ENCODE peak calls at places on chromosomes 3 and 15, in four cellular contexts. One of them, this sample, is unnamed.

GRCh38 chr15:101169457-101170071 is 82.3 kb downstream of the CHSY1 start:
- DNase-seq in HCT116: no peak
- DNase-seq in K562: no peak
- DNase-seq in HepG2: no peak
- DNase-seq in this sample: no peak

GRCh38 chr15:33735637-33736247 is 232.6 kb upstream of the CHRM5 start:
- DNase-seq in HCT116: peak; percentile 26
- DNase-seq in K562: peak; percentile 29
- DNase-seq in HepG2: peak; percentile 13
- DNase-seq in this sample: peak; percentile 20

GRCh38 chr3:17967953-17968352 is 225.5 kb upstream of the TBC1D5 start:
- DNase-seq in HCT116: no peak
- DNase-seq in K562: no peak
- DNase-seq in HepG2: no peak
- DNase-seq in this sample: no peak

GRCh38 chr15:100684591-100684990 is 82.2 kb downstream of the ASB7 start:
- DNase-seq in HCT116: no peak
- DNase-seq in K562: no peak
- DNase-seq in HepG2: no peak
- DNase-seq in this sample: no peak

GRCh38 chr3:178084938-178085816 is 451.1 kb upstream of the KCNMB2 start:
- DNase-seq in HCT116: no peak
- DNase-seq in K562: no peak
- DNase-seq in HepG2: peak; percentile 9
- DNase-seq in this sample: no peak

GRCh38 chr3:108590443-108590842 is 921 bp downstream of the DZIP3 start:
- DNase-seq in HCT116: no peak
- DNase-seq in K562: no peak
- DNase-seq in HepG2: peak; percentile 1
- DNase-seq in this sample: no peak

GRCh38 chr3:139309880-139310279 is 33.9 kb upstream of the MRPS22 start:
- DNase-seq in HCT116: no peak
- DNase-seq in K562: peak; percentile 43
- DNase-seq in HepG2: peak; percentile 19
- DNase-seq in this sample: no peak

GRCh38 chr3:125109541-125109925 is 53.7 kb upstream of the HEG1 start:
- DNase-seq in HCT116: no peak
- DNase-seq in K562: no peak
- DNase-seq in HepG2: no peak
- DNase-seq in this sample: no peak

GRCh38 chr15:31476411-31476810 is 149.8 kb downstream of the KLF13 start:
- DNase-seq in HCT116: no peak
- DNase-seq in K562: no peak
- DNase-seq in HepG2: no peak
- DNase-seq in this sample: no peak

GRCh38 chr3:49840371-49840770 is 16.0 kb downstream of the TRAIP start:
- DNase-seq in HCT116: no peak
- DNase-seq in K562: no peak
- DNase-seq in HepG2: no peak
- DNase-seq in this sample: no peak

GRCh38 chr3:112136959-112137693 is 4.1 kb upstream of the GCSAM start:
- DNase-seq in HCT116: peak; percentile 49
- DNase-seq in K562: no peak
- DNase-seq in HepG2: peak; percentile 42
- DNase-seq in this sample: peak; percentile 39

GRCh38 chr3:18098960-18099587 is 326.1 kb downstream of the SATB1 start:
- DNase-seq in HCT116: peak; percentile 99
- DNase-seq in K562: no peak
- DNase-seq in HepG2: no peak
- DNase-seq in this sample: peak; percentile 42

GRCh38 chr3:52679811-52680210 is 5.9 kb downstream of the PBRM1 start:
- DNase-seq in HCT116: no peak
- DNase-seq in K562: no peak
- DNase-seq in HepG2: no peak
- DNase-seq in this sample: no peak

GRCh38 chr15:100241572-100242479 is 99.9 kb downstream of the ADAMTS17 start:
- DNase-seq in HCT116: peak; percentile 51
- DNase-seq in K562: peak; percentile 74
- DNase-seq in HepG2: peak; percentile 63
- DNase-seq in this sample: peak; percentile 10

GRCh38 chr3:126180477-126181397 is at the start of gene ALDH1L1:
- DNase-seq in HCT116: no peak
- DNase-seq in K562: no peak
- DNase-seq in HepG2: peak; percentile 69
- DNase-seq in this sample: no peak

GRCh38 chr3:156812521-156813335 is 13.4 kb upstream of the LEKR1 start:
- DNase-seq in HCT116: no peak
- DNase-seq in K562: peak; percentile 43
- DNase-seq in HepG2: peak; percentile 82
- DNase-seq in this sample: peak; percentile 82

GRCh38 chr3:44048196-44048924 is 193.3 kb upstream of the TOPAZ1 start:
- DNase-seq in HCT116: no peak
- DNase-seq in K562: no peak
- DNase-seq in HepG2: no peak
- DNase-seq in this sample: no peak

DNA sequence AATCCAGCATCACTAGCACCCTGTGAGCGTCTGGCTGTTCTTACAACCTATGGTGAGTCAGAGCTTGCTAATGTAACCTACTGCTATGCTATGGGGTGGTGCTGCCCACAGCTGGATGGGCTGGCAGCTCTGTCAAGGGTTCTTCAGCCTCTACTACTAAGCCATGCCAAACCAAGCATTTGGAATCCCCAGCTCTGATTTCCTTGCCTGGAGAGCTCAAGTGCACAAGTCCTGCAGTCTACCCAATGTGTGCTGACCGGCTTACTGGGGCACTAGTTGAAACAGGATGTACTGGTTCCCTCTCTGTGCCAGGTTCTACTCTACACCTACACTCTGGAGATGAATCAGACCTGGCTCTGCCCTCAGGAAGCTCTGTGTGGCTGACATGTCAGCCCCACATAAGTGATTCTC is 4.2 kb downstream of the TEX264 start:
- DNase-seq in HCT116: no peak
- DNase-seq in K562: no peak
- DNase-seq in HepG2: no peak
- DNase-seq in this sample: no peak
- TF ChIP-seq TCF7L2 in HCT116: no peak
- TF ChIP-seq TCF7L2 in K562: no peak
- TF ChIP-seq TCF7L2 in HepG2: no peak
- TF ChIP-seq TCF7L2 in this sample: no peak

DNA sequence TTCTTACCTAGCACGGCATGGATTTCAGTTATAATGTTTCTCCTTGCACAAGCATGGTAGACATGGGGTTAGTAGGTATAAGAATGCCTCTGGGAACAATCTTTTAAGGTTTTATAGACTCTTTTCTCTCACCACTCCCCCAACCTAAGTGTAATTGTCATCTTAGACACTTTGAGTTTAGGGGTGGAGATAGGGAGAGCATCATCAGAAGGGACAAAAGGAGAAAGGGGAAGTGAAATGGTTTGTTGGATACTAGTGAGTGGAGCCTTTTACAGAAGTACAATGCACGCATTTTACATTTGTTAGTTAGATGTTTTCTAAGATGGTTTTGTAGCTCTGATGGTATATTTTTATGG is 189.2 kb downstream of the TP63 start:
- DNase-seq in HCT116: no peak
- DNase-seq in K562: no peak
- DNase-seq in HepG2: no peak
- DNase-seq in this sample: no peak
- TF ChIP-seq TCF7L2 in HCT116: no peak
- TF ChIP-seq TCF7L2 in K562: no peak
- TF ChIP-seq TCF7L2 in HepG2: no peak
- TF ChIP-seq TCF7L2 in this sample: no peak

GRCh38 chr3:144773344-144773743 is 801.7 kb downstream of the DIPK2A start:
- DNase-seq in HCT116: no peak
- DNase-seq in K562: no peak
- DNase-seq in HepG2: no peak
- DNase-seq in this sample: no peak

GRCh38 chr3:144777941-144778340 is 806.3 kb downstream of the DIPK2A start:
- DNase-seq in HCT116: no peak
- DNase-seq in K562: no peak
- DNase-seq in HepG2: no peak
- DNase-seq in this sample: no peak

GRCh38 chr3:144772372-144772771 is 800.7 kb downstream of the DIPK2A start:
- DNase-seq in HCT116: no peak
- DNase-seq in K562: no peak
- DNase-seq in HepG2: no peak
- DNase-seq in this sample: no peak

GRCh38 chr3:144775581-144775980 is 804.0 kb downstream of the DIPK2A start:
- DNase-seq in HCT116: no peak
- DNase-seq in K562: no peak
- DNase-seq in HepG2: no peak
- DNase-seq in this sample: no peak

DNA sequence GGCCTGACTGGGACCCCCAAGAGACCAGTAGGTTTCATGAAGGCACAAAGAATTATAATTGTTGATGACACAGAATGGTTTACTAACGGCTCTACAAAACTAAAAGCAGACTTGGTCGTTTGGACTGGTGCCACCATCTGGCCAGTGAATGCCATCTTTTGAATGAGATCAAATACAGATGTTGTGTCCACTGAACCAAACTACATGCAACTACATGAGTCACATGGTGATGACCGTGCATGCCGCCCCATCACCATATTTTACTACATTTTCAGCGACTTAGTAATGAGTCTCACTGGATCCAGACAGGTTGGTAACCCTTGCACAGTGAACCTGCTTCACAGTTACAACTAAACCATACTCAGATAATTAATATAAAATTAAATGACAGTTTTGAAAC is 803.3 kb downstream of the DIPK2A start:
- DNase-seq in HCT116: no peak
- DNase-seq in K562: no peak
- DNase-seq in HepG2: no peak
- DNase-seq in this sample: no peak
- TF ChIP-seq TCF7L2 in HCT116: no peak
- TF ChIP-seq TCF7L2 in K562: no peak
- TF ChIP-seq TCF7L2 in HepG2: no peak
- TF ChIP-seq TCF7L2 in this sample: no peak

GRCh38 chr15:89494941-89495637 is 1.3 kb downstream of the RHCG start:
- DNase-seq in HCT116: no peak
- DNase-seq in K562: peak; percentile 41
- DNase-seq in HepG2: no peak
- DNase-seq in this sample: no peak
- TF ChIP-seq TCF7L2 in HCT116: no peak
- TF ChIP-seq TCF7L2 in K562: no peak
- TF ChIP-seq TCF7L2 in HepG2: no peak
- TF ChIP-seq TCF7L2 in this sample: no peak

DNA sequence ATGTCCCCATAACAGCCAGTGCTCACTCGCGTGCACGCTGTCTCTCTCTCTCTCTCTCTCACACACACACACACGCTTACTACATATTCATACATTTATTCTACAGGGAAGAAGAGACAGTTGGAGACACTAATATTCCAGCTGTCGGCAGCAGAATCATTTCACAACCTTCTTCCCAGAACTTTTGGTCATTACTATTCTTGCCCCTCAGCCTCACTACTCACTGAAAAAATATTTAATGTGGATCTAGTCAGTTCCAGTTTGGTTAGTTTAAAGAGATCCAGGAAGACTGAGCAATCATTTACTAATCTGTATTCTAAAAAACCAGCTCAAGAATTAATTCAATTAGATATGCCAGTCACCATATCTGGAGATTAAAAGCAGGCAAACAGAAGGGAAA is 394.9 kb downstream of the PTPRG start:
- DNase-seq in HCT116: no peak
- DNase-seq in K562: no peak
- DNase-seq in HepG2: no peak
- DNase-seq in this sample: no peak
- TF ChIP-seq TCF7L2 in HCT116: no peak
- TF ChIP-seq TCF7L2 in K562: no peak
- TF ChIP-seq TCF7L2 in HepG2: no peak
- TF ChIP-seq TCF7L2 in this sample: no peak